ENCODE peak calls at places on chromosome 22, in four cellular contexts. One of them, this sample, is unnamed.

GRCh38 chr22:19866665-19867009 is 12.0 kb upstream of the GNB1L start:
- DNase-seq in WTC11: no peak
- DNase-seq in HEK293T: no peak
- DNase-seq in K562: no peak
- DNase-seq in this sample: no peak

GRCh38 chr22:39341179-39341578 is 8.6 kb upstream of the SYNGR1 start:
- DNase-seq in WTC11: no peak
- DNase-seq in HEK293T: no peak
- DNase-seq in K562: no peak
- DNase-seq in this sample: no peak

GRCh38 chr22:30636226-30637077 is 871 bp downstream of the SLC35E4 start:
- DNase-seq in WTC11: peak; percentile 25
- DNase-seq in HEK293T: no peak
- DNase-seq in K562: no peak
- DNase-seq in this sample: no peak

GRCh38 chr22:26610072-26610958 is 7.5 kb downstream of the CRYBB1 start:
- DNase-seq in WTC11: no peak
- DNase-seq in HEK293T: no peak
- DNase-seq in K562: no peak
- DNase-seq in this sample: no peak

GRCh38 chr22:50403701-50404101 is 60.6 kb downstream of the PPP6R2 start:
- DNase-seq in WTC11: no peak
- DNase-seq in HEK293T: no peak
- DNase-seq in K562: no peak
- DNase-seq in this sample: no peak

GRCh38 chr22:47392054-47392347 is 629.6 kb downstream of the TBC1D22A start:
- DNase-seq in WTC11: no peak
- DNase-seq in HEK293T: no peak
- DNase-seq in K562: no peak
- DNase-seq in this sample: no peak

GRCh38 chr22:23251445-23252093 is 71.3 kb downstream of the BCR start:
- DNase-seq in WTC11: no peak
- DNase-seq in HEK293T: no peak
- DNase-seq in K562: peak; percentile 94
- DNase-seq in this sample: peak; percentile 61

GRCh38 chr22:21951931-21952465 is 650 bp downstream of the PPM1F start:
- DNase-seq in WTC11: peak; percentile 62
- DNase-seq in HEK293T: peak; percentile 46
- DNase-seq in K562: peak; percentile 83
- DNase-seq in this sample: no peak

GRCh38 chr22:22184277-22184807 is 60.2 kb upstream of the VPREB1 start:
- DNase-seq in WTC11: no peak
- DNase-seq in HEK293T: no peak
- DNase-seq in K562: no peak
- DNase-seq in this sample: no peak

GRCh38 chr22:47064016-47064415 is 301.6 kb downstream of the TBC1D22A start:
- DNase-seq in WTC11: no peak
- DNase-seq in HEK293T: no peak
- DNase-seq in K562: no peak
- DNase-seq in this sample: no peak

GRCh38 chr22:48756146-48757111 is 1071.2 kb downstream of the BRD1 start:
- DNase-seq in WTC11: peak; percentile 9
- DNase-seq in HEK293T: no peak
- DNase-seq in K562: no peak
- DNase-seq in this sample: no peak

GRCh38 chr22:44623771-44624510 is 78.1 kb upstream of the PRR5 start:
- DNase-seq in WTC11: peak; percentile 59
- DNase-seq in HEK293T: peak; percentile 63
- DNase-seq in K562: peak; percentile 36
- DNase-seq in this sample: no peak

GRCh38 chr22:50189184-50189848 is 3.6 kb downstream of the TRABD start:
- DNase-seq in WTC11: no peak
- DNase-seq in HEK293T: no peak
- DNase-seq in K562: peak; percentile 25
- DNase-seq in this sample: no peak

GRCh38 chr22:19488884-19489843 is 9.4 kb downstream of the CDC45 start:
- DNase-seq in WTC11: no peak
- DNase-seq in HEK293T: no peak
- DNase-seq in K562: peak; percentile 57
- DNase-seq in this sample: no peak

GRCh38 chr22:30575011-30575671 is 676 bp upstream of the GAL3ST1 start:
- DNase-seq in WTC11: no peak
- DNase-seq in HEK293T: no peak
- DNase-seq in K562: no peak
- DNase-seq in this sample: no peak

GRCh38 chr22:19874307-19875060 is 19.8 kb upstream of the GNB1L start:
- DNase-seq in WTC11: peak; percentile 12
- DNase-seq in HEK293T: no peak
- DNase-seq in K562: no peak
- DNase-seq in this sample: no peak

GRCh38 chr22:18101536-18101935 is 9.1 kb upstream of the TUBA8 start:
- DNase-seq in WTC11: no peak
- DNase-seq in HEK293T: no peak
- DNase-seq in K562: no peak
- DNase-seq in this sample: no peak

GRCh38 chr22:48318173-48318572 is 1509.5 kb downstream of the BRD1 start:
- DNase-seq in WTC11: peak; percentile 0
- DNase-seq in HEK293T: no peak
- DNase-seq in K562: no peak
- DNase-seq in this sample: no peak

GRCh38 chr22:38240734-38241252 is 32.0 kb downstream of the TMEM184B start:
- DNase-seq in WTC11: peak; percentile 71
- DNase-seq in HEK293T: no peak
- DNase-seq in K562: peak; percentile 43
- DNase-seq in this sample: no peak

GRCh38 chr22:19121631-19122142 is 525 bp downstream of the DGCR2 start:
- DNase-seq in WTC11: peak; percentile 49
- DNase-seq in HEK293T: peak; percentile 50
- DNase-seq in K562: peak; percentile 88
- DNase-seq in this sample: no peak

GRCh38 chr22:20997536-20998257 is 4.2 kb downstream of the THAP7 start:
- DNase-seq in WTC11: no peak
- DNase-seq in HEK293T: no peak
- DNase-seq in K562: peak; percentile 56
- DNase-seq in this sample: no peak

GRCh38 chr22:44179196-44179988 is 1.3 kb upstream of the PARVG start:
- DNase-seq in WTC11: no peak
- DNase-seq in HEK293T: no peak
- DNase-seq in K562: no peak
- DNase-seq in this sample: no peak

GRCh38 chr22:38135133-38135706 is 24.7 kb upstream of the BAIAP2L2 start:
- DNase-seq in WTC11: no peak
- DNase-seq in HEK293T: no peak
- DNase-seq in K562: no peak
- DNase-seq in this sample: no peak

GRCh38 chr22:35258144-35258988 is 1.1 kb downstream of the HMGXB4 start:
- DNase-seq in WTC11: peak; percentile 34
- DNase-seq in HEK293T: peak; percentile 45
- DNase-seq in K562: peak; percentile 24
- DNase-seq in this sample: no peak

GRCh38 chr22:49765091-49765771 is 62.4 kb downstream of the BRD1 start:
- DNase-seq in WTC11: no peak
- DNase-seq in HEK293T: no peak
- DNase-seq in K562: no peak
- DNase-seq in this sample: no peak

GRCh38 chr22:41672780-41673509 is 15.7 kb downstream of the SNU13 start:
- DNase-seq in WTC11: no peak
- DNase-seq in HEK293T: peak; percentile 39
- DNase-seq in K562: peak; percentile 15
- DNase-seq in this sample: no peak

GRCh38 chr22:50548913-50549790 is 3.5 kb downstream of the KLHDC7B start:
- DNase-seq in WTC11: no peak
- DNase-seq in HEK293T: no peak
- DNase-seq in K562: no peak
- DNase-seq in this sample: no peak

GRCh38 chr22:49367016-49367697 is 460.5 kb downstream of the BRD1 start:
- DNase-seq in WTC11: no peak
- DNase-seq in HEK293T: no peak
- DNase-seq in K562: no peak
- DNase-seq in this sample: no peak

GRCh38 chr22:19610518-19611253 is 86.5 kb upstream of the CLDN5 start:
- DNase-seq in WTC11: peak; percentile 56
- DNase-seq in HEK293T: no peak
- DNase-seq in K562: no peak
- DNase-seq in this sample: no peak

GRCh38 chr22:23682082-23682481 is 8.7 kb upstream of the RGL4 start:
- DNase-seq in WTC11: no peak
- DNase-seq in HEK293T: no peak
- DNase-seq in K562: no peak
- DNase-seq in this sample: no peak

GRCh38 chr22:50706481-50707125 is 31.4 kb upstream of the ACR start:
- DNase-seq in WTC11: no peak
- DNase-seq in HEK293T: no peak
- DNase-seq in K562: no peak
- DNase-seq in this sample: no peak

GRCh38 chr22:29314074-29314473 is 1.4 kb downstream of the RASL10A start:
- DNase-seq in WTC11: no peak
- DNase-seq in HEK293T: no peak
- DNase-seq in K562: no peak
- DNase-seq in this sample: no peak

GRCh38 chr22:29314537-29315285 is 786 bp downstream of the RASL10A start:
- DNase-seq in WTC11: no peak
- DNase-seq in HEK293T: no peak
- DNase-seq in K562: no peak
- DNase-seq in this sample: no peak

GRCh38 chr22:29313126-29314071 is 2.1 kb downstream of the RASL10A start:
- DNase-seq in WTC11: peak; percentile 79
- DNase-seq in HEK293T: no peak
- DNase-seq in K562: no peak
- DNase-seq in this sample: no peak

GRCh38 chr22:29316429-29316828 is 932 bp upstream of the RASL10A start:
- DNase-seq in WTC11: no peak
- DNase-seq in HEK293T: no peak
- DNase-seq in K562: no peak
- DNase-seq in this sample: no peak

DNA sequence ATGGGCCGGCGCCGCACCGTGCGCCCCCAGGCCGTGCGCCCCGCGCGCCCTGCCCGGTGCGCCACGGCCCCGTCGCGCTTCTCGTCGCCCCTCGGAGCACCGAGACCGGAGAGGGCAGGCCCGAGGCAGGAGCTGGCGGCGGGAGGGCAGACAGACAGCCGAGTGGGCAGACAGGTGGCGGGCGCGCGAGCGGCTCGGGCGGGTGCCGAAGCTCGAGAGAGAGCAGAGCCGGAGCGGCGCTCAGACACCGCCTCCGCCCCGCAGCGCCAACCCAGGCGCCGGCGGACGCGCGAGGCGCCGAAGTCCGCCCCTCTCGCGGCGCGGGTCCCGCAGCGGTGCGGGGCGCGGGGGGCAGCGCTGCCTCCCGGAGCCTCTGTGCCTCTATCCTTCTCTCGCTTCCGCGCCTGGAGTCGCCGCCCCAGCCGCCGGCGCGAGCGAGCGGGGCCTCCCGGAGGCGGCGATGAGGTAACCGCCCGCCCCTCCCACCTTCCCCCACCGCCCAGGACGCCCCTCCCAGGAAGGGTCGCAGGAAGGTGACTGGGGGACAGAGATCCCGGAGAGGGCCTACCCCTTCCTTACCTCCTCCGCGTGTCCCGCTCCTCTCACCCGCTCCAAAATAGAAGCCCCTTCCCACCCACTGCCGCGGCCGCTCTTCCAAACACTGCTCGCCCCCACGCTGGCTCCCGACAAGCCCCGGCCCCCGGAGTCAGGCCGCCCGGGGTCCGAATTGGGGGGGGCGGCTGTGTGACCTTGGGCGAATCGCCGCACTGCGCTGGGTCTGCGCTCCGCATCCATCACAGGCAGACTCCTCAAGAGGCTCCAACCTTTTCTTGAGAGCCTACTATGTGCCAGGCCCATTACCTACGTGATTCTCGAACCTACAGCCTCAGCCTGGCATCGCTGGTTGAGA is at the start of gene RASL10A:
- DNase-seq in WTC11: no peak
- DNase-seq in HEK293T: peak; percentile 64
- DNase-seq in K562: no peak
- DNase-seq in this sample: no peak
- TF ChIP-seq ELF4 in WTC11: no peak
- TF ChIP-seq ELF4 in HEK293T: no peak
- TF ChIP-seq ELF4 in K562: no peak
- TF ChIP-seq ELF4 in this sample: no peak

DNA sequence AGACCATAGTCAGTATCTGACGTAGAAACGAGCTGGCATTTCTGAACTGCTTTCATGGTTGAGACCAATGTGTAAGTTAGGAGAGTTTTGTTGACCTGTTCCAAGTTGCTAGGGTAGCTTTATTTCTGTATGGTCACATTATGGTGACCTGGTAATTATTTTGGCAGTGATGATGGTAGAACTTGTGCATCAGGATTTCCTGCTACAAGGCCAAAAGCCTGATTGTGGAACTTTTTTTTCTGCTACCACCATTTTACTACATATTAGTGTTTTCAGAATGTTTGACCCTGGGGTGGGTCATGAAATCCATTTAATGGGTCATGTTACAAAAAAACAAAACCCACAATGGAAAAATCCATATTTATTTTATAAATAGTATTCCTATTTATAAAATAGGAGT is 18.9 kb downstream of the FBXO7 start:
- DNase-seq in WTC11: no peak
- DNase-seq in HEK293T: no peak
- DNase-seq in K562: no peak
- DNase-seq in this sample: no peak
- TF ChIP-seq ELF4 in WTC11: no peak
- TF ChIP-seq ELF4 in HEK293T: no peak
- TF ChIP-seq ELF4 in K562: no peak
- TF ChIP-seq ELF4 in this sample: no peak

DNA sequence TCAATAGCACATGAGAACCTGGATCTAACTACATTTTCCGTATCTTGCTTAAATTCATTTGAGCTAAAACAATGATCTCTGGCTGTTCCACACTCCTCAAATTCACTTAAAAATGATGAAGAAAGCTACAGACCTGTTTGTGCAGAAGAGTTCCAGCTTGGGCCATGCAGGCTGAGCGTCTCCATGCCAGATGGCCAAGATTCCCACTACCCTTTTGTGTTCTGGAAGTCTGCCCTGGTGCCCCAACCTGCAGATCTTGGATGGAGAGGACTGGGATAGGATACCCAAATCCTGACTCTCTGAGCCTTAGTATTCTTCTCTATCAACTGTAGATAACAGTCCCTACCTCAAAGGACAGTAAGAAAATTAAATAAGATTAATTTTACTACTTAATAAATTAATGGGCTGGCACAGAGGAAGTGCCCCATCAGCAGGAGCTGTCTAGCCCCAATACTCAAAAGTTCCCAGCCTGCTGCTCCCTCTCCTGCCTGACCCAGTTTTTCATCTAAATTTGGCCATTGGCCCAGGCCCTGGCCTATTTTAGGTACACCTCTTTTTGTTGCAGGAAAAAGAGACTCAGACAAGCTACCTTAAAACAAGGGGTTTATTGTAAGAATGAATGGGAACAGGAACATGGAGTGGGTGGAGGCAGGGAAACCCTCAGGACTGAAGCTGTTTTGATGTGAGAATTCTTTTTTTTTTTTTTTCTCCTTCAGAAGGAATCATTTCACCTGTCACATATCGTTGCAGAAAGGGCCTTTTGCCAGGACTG is 81.4 kb upstream of the GRK3 start:
- DNase-seq in WTC11: no peak
- DNase-seq in HEK293T: no peak
- DNase-seq in K562: no peak
- DNase-seq in this sample: no peak
- TF ChIP-seq ELF4 in WTC11: no peak
- TF ChIP-seq ELF4 in HEK293T: no peak
- TF ChIP-seq ELF4 in K562: no peak
- TF ChIP-seq ELF4 in this sample: no peak

GRCh38 chr22:45971389-45972028 is 5.5 kb downstream of the WNT7B start:
- DNase-seq in WTC11: no peak
- DNase-seq in HEK293T: no peak
- DNase-seq in K562: no peak
- DNase-seq in this sample: no peak
- TF ChIP-seq ELF4 in WTC11: no peak
- TF ChIP-seq ELF4 in HEK293T: no peak
- TF ChIP-seq ELF4 in K562: no peak
- TF ChIP-seq ELF4 in this sample: no peak